ENCODE peak calls at places on chromosomes 5 and 9, in seven cellular contexts. J is SJSA1; I is uterus; W is CD8-positive, alpha-beta T cell; B is aorta; H is A673; S is SJCRH30. L is an unnamed sample. For H3K36me3, the result is how much of the 10 kb centered on the place peaks cover.

GRCh38 chr5:176396330-176396729 is 7.8 kb downstream of the HIGD2A start:
- DNase-seq in W (no peak), H (peak), S (no peak), I (no peak), B (peak), J (no peak), L (no peak)

GRCh38 chr5:58012801-58013315 is 447.0 kb downstream of the PLK2 start:
- DNase-seq in S (no peak), B (no peak), J (no peak), H (no peak), W (no peak), I (no peak), L (no peak)

GRCh38 chr5:179225387-179225786 is 119.9 kb downstream of the ADAMTS2 start:
- DNase-seq in S (no peak), H (no peak), J (no peak), I (no peak), B (no peak), W (no peak), L (no peak)

GRCh38 chr5:163619273-163619672 is 113.9 kb downstream of the MAT2B start:
- DNase-seq in J (no peak), W (no peak), S (no peak), H (no peak), I (no peak), B (no peak), L (no peak)

GRCh38 chr5:120528609-120529008 is 64.5 kb downstream of the PRR16 start:
- DNase-seq in B (no peak), I (no peak), H (no peak), S (no peak), W (no peak), J (no peak), L (no peak)

GRCh38 chr9:104071589-104071988 is 22.5 kb upstream of the SMC2 start:
- DNase-seq in H (no peak), S (no peak), W (no peak), B (no peak), I (no peak), J (no peak), L (no peak)

GRCh38 chr5:83368317-83368716 is 103.2 kb upstream of the VCAN start:
- DNase-seq in S (peak), I (no peak), H (peak), W (no peak), J (peak), B (no peak), L (no peak)

GRCh38 chr5:56763711-56764466 is 51.5 kb upstream of the MAP3K1 start:
- DNase-seq in B (no peak), I (no peak), H (peak), W (no peak), S (no peak), J (no peak), L (no peak)

GRCh38 chr5:93583799-93584530 is 943 bp downstream of the NR2F1 start:
- DNase-seq in H (peak), S (peak), J (peak), B (peak), I (no peak), W (peak), L (no peak)

GRCh38 chr5:10111575-10111974 is 138.1 kb downstream of the ATPSCKMT start:
- DNase-seq in B (no peak), W (no peak), I (no peak), S (no peak), J (peak), H (peak), L (no peak)

GRCh38 chr5:88203977-88204735 is 64.5 kb downstream of the TMEM161B start:
- DNase-seq in W (peak), H (no peak), B (no peak), S (no peak), J (no peak), I (no peak), L (no peak)

GRCh38 chr9:84300271-84300670 is 40.3 kb downstream of the SLC28A3 start:
- DNase-seq in H (no peak), B (no peak), I (no peak), W (no peak), J (no peak), S (no peak), L (no peak)

GRCh38 chr9:6924149-6924548 is 166.4 kb downstream of the KDM4C start:
- DNase-seq in J (no peak), B (no peak), W (no peak), H (no peak), S (no peak), I (no peak), L (no peak)

GRCh38 chr5:172410160-172410559 is 44.2 kb downstream of the SH3PXD2B start:
- DNase-seq in H (no peak), W (no peak), B (no peak), J (no peak), I (no peak), S (no peak), L (no peak)

GRCh38 chr5:81749186-81749561 is 1.7 kb downstream of the SSBP2 start:
- DNase-seq in S (no peak), B (no peak), H (no peak), J (no peak), W (no peak), I (no peak), L (no peak)

GRCh38 chr9:124695280-124695890 is 75.7 kb downstream of the NR6A1 start:
- DNase-seq in W (no peak), I (no peak), H (no peak), S (peak), B (no peak), J (peak), L (no peak)

GRCh38 chr9:131405429-131405828 is 11.5 kb downstream of the PRRC2B start:
- DNase-seq in S (no peak), B (peak), J (peak), W (no peak), H (no peak), I (no peak), L (peak)

GRCh38 chr9:98887918-98888510 is 55.7 kb upstream of the COL15A1 start:
- DNase-seq in H (peak), J (no peak), W (no peak), B (no peak), S (peak), I (no peak), L (no peak)

GRCh38 chr5:42840842-42841574 is 29.3 kb upstream of the SELENOP start:
- DNase-seq in S (no peak), I (no peak), J (no peak), B (no peak), H (no peak), W (no peak), L (no peak)

GRCh38 chr5:102154291-102154690 is 141.8 kb downstream of the SLCO4C1 start:
- DNase-seq in S (no peak), I (no peak), J (no peak), B (no peak), H (no peak), W (no peak), L (no peak)

GRCh38 chr9:385818-386398 is 171.2 kb downstream of the DOCK8 start:
- DNase-seq in J (no peak), I (peak), B (no peak), H (peak), W (no peak), S (peak), L (peak)

GRCh38 chr9:126986506-126986951 is 71.9 kb downstream of the RALGPS1 start:
- DNase-seq in B (no peak), H (no peak), J (no peak), W (peak), S (no peak), I (no peak), L (no peak)

GRCh38 chr5:10363519-10364185 is 10.2 kb downstream of the MARCHF6 start:
- DNase-seq in I (no peak), H (no peak), J (no peak), B (no peak), S (no peak), W (no peak), L (no peak)

GRCh38 chr5:102742215-102742614 is 12.9 kb upstream of the PAM start:
- DNase-seq in H (peak), W (no peak), I (no peak), B (no peak), J (no peak), S (no peak), L (no peak)

GRCh38 chr5:142883438-142883837 is 113.3 kb downstream of the ARHGAP26 start:
- DNase-seq in B (no peak), I (no peak), H (no peak), W (no peak), S (no peak), J (no peak), L (no peak)

GRCh38 chr5:53923969-53924876 is 363.8 kb downstream of the NDUFS4 start:
- DNase-seq in B (no peak), S (no peak), W (no peak), I (peak), H (no peak), J (no peak), L (no peak)

GRCh38 chr9:12816656-12817101 is 41.9 kb downstream of the LURAP1L start:
- DNase-seq in S (no peak), J (no peak), I (no peak), B (no peak), W (no peak), H (no peak), L (no peak)

GRCh38 chr9:12819436-12820185 is 44.8 kb downstream of the LURAP1L start:
- DNase-seq in J (no peak), H (peak), B (no peak), W (no peak), I (no peak), S (no peak), L (no peak)

GRCh38 chr9:12815895-12816294 is 41.1 kb downstream of the LURAP1L start:
- DNase-seq in I (no peak), S (no peak), H (no peak), B (no peak), J (no peak), W (no peak), L (no peak)

GRCh38 chr9:12818431-12819000 is 43.7 kb downstream of the LURAP1L start:
- DNase-seq in S (no peak), B (peak), W (no peak), J (no peak), H (no peak), I (no peak), L (no peak)

GRCh38 chr9:12817702-12818101 is 42.9 kb downstream of the LURAP1L start:
- DNase-seq in W (no peak), S (no peak), I (no peak), H (no peak), J (no peak), B (no peak), L (peak)
- H3K27ac ChIP-seq in W (no peak), S (no peak), I (no peak), H (no peak), J (no peak), B (peak), L (no peak)

GRCh38 chr5:77035950-77036349 is 5.7 kb downstream of the AGGF1 start:
- DNase-seq in I (no peak), W (no peak), H (no peak), B (no peak), S (no peak), J (no peak), L (no peak)
- H3K36me3 ChIP-seq in I (under half), W (under half), H (half or more), B (under half), S (under half), J (under half), L (half or more)

DNA sequence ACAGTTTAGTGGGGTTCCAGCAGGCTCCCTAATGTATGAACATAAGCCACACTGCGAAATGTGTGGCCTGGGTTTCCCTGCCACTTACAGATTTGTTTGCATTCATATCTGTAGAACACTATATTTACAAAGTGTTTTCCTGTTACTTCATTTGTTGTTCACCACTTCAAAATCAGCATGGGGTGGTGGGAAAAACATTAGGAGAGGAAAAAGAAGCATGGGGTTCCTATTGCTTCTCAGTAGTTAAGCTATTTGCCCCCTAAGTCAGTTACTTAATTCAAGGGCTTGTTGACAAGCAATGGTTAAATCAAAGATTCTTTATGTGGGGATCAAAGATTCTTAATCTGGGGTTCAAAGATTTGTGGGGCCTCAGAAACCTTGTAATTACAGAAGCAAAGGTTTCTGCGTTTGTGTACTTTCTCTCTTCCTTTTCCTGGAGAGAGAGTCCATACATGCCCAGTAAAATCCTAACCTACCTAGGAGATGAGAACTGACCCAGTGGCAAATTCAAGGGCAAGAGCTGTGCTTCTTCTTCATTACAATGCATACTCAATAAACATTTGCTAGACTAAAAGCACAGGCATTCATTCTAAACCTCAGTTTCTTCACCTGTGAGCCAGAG is 27.0 kb downstream of the ZNF608 start:
- DNase-seq in I (no peak), W (no peak), J (no peak), B (no peak), H (no peak), S (no peak), L (no peak)
- H3K27ac ChIP-seq in I (no peak), W (no peak), J (no peak), B (no peak), H (no peak), S (no peak), L (no peak)

DNA sequence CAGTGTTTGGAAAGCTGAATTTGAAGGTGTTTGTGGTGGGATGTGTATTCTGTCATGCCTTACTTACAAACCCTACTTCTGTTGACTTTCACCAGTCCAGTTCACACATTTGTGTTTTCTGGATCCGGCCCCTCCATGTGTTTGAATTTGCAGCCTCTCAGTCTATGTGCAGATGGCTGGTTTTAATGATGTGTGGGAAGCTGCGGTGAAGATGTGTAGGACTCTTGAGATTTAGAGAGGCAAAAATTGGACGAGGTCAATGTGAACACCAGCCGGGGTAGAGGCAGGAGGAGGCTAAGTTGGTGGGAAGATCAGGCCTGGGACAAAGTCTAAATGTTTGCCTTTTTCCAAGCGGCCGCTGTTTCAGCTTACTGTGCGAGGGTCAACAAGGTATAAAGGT is 115.4 kb upstream of the KLF9 start:
- DNase-seq in H (no peak), J (no peak), I (no peak), W (no peak), S (no peak), B (no peak), L (no peak)
- H3K36me3 ChIP-seq in H (under half), J (under half), I (under half), W (under half), S (under half), B (under half), L (under half)

GRCh38 chr9:94783121-94783664 is 56.7 kb downstream of the AOPEP start:
- DNase-seq in H (peak), S (peak), B (peak), I (peak), W (peak), J (peak), L (peak)

GRCh38 chr9:94779101-94779500 is 52.6 kb downstream of the AOPEP start:
- DNase-seq in B (no peak), S (no peak), W (no peak), J (no peak), H (peak), I (no peak), L (no peak)

GRCh38 chr9:94780516-94780950 is 54.0 kb downstream of the AOPEP start:
- DNase-seq in S (no peak), W (no peak), I (no peak), H (no peak), B (peak), J (no peak), L (peak)

GRCh38 chr9:94782367-94783120 is 56.0 kb downstream of the AOPEP start:
- DNase-seq in J (no peak), S (no peak), I (no peak), B (no peak), H (no peak), W (no peak), L (no peak)

DNA sequence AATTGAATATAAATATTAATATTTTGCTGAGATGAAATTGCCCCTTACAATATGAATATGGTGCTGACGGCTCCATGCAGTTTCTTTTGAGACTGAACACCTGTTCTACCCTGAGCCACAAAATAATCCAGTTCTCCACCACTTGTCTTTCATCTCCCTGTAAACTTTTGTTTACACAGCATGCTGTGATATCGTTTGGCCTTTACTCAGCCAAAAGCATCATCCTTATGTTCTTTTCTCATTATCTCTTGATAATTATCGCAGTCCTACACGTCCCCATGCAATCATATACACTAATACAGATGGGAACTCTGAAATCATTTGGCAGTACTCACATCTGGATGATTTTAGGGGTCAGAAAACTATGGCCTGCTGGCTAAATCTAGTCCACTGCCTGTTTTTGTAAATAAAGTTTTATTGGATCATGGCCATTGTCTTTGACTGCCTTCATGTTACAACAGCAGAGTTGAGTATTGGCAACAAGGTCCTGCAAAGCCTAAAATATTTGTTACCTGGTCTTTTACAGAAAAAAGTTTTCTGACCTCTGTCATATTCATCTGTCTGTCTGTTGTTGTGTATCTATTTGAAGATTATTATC is 53.3 kb downstream of the AOPEP start:
- DNase-seq in S (peak), I (no peak), J (no peak), B (no peak), W (no peak), H (no peak), L (no peak)
- H3K27ac ChIP-seq in S (no peak), I (no peak), J (no peak), B (no peak), W (no peak), H (no peak), L (peak)

L was measured in heart right ventricle.